ENCODE peak calls at places on chromosomes 13 and 19, in nine cellular contexts. R, A, J, Z, X, K, P, W and S are unnamed samples.
A peak's percentile ranks its signal among the peaks of the same experiment; 100 is the strongest.

GRCh38 chr13:32669030-32669646 is 82.9 kb downstream of the PDS5B start:
- DNase-seq in R (no peak), A (no peak), J (no peak), Z (peak; percentile 76), X (no peak), K (no peak), P (no peak), W (no peak), S (no peak)

GRCh38 chr13:82878536-82878935 is 1003.7 kb downstream of the SLITRK1 start:
- DNase-seq in R (no peak), A (no peak), J (no peak), Z (no peak), X (no peak), K (no peak), P (no peak), W (no peak), S (no peak)

GRCh38 chr13:35694549-35695233 is 218.2 kb upstream of the MAB21L1 start:
- DNase-seq in R (no peak), A (no peak), J (no peak), Z (no peak), X (no peak), K (no peak), P (no peak), W (no peak), S (no peak)

GRCh38 chr19:46745521-46746280 is at the start of gene FKRP:
- DNase-seq in R (peak; percentile 62), A (peak; percentile 51), J (no peak), Z (peak; percentile 69), X (no peak), K (peak; percentile 48), P (no peak), W (no peak), S (no peak)

GRCh38 chr19:51124729-51125128 is at the start of gene SIGLEC9:
- DNase-seq in R (no peak), A (peak; percentile 80), J (peak; percentile 79), Z (no peak), X (peak; percentile 74), K (no peak), P (no peak), W (peak; percentile 49), S (peak; percentile 79)

GRCh38 chr13:75986818-75987217 is 350.7 kb downstream of the LMO7 start:
- DNase-seq in R (no peak), A (no peak), J (no peak), Z (no peak), X (no peak), K (no peak), P (no peak), W (no peak), S (no peak)

GRCh38 chr13:45339867-45340266 is 1.1 kb downstream of the TPT1 start:
- DNase-seq in R (no peak), A (no peak), J (no peak), Z (no peak), X (no peak), K (no peak), P (no peak), W (no peak), S (no peak)

GRCh38 chr13:114100446-114101320 is 31.7 kb downstream of the RASA3 start:
- DNase-seq in R (peak; percentile 22), A (peak; percentile 31), J (peak; percentile 45), Z (no peak), X (peak; percentile 44), K (peak; percentile 19), P (peak; percentile 57), W (peak; percentile 13), S (peak; percentile 80)

GRCh38 chr19:40739871-40740703 is 10.2 kb downstream of the ACTMAP start:
- DNase-seq in R (no peak), A (no peak), J (no peak), Z (no peak), X (peak; percentile 59), K (no peak), P (no peak), W (no peak), S (no peak)

GRCh38 chr13:100753391-100753790 is 78.8 kb upstream of the TMTC4 start:
- DNase-seq in R (no peak), A (no peak), J (no peak), Z (no peak), X (no peak), K (no peak), P (no peak), W (no peak), S (no peak)

GRCh38 chr13:20231839-20232555 is at the start of gene GJB6:
- DNase-seq in R (peak; percentile 67), A (no peak), J (no peak), Z (peak; percentile 82), X (no peak), K (no peak), P (peak; percentile 70), W (no peak), S (no peak)

GRCh38 chr19:49635530-49636229 is 4.3 kb downstream of the RRAS start:
- DNase-seq in R (no peak), A (no peak), J (no peak), Z (no peak), X (no peak), K (no peak), P (peak; percentile 20), W (no peak), S (no peak)

GRCh38 chr19:14381689-14382474 is 638 bp downstream of the ADGRE5 start:
- DNase-seq in R (no peak), A (peak; percentile 95), J (peak; percentile 81), Z (no peak), X (no peak), K (peak; percentile 47), P (no peak), W (peak; percentile 36), S (no peak)

GRCh38 chr13:113567681-113568080 is 16.9 kb upstream of the TFDP1 start:
- DNase-seq in R (no peak), A (no peak), J (no peak), Z (no peak), X (peak; percentile 8), K (no peak), P (no peak), W (no peak), S (no peak)

GRCh38 chr13:24734951-24735350 is 29.0 kb upstream of the RNF17 start:
- DNase-seq in R (no peak), A (no peak), J (no peak), Z (no peak), X (no peak), K (no peak), P (no peak), W (no peak), S (no peak)

GRCh38 chr13:43079392-43079931 is 56.1 kb downstream of the DNAJC15 start:
- DNase-seq in R (no peak), A (no peak), J (no peak), Z (no peak), X (no peak), K (no peak), P (no peak), W (no peak), S (no peak)

GRCh38 chr19:10568826-10569651 is at the start of gene CDKN2D:
- DNase-seq in R (peak; percentile 100), A (peak; percentile 99), J (peak; percentile 100), Z (peak; percentile 100), X (peak; percentile 100), K (peak; percentile 100), P (peak; percentile 100), W (peak; percentile 99), S (peak; percentile 100)

GRCh38 chr13:74206061-74206561 is 71.9 kb upstream of the KLF12 start:
- DNase-seq in R (no peak), A (no peak), J (no peak), Z (peak; percentile 32), X (no peak), K (no peak), P (no peak), W (no peak), S (no peak)

GRCh38 chr13:40221460-40222201 is 444.8 kb downstream of the FOXO1 start:
- DNase-seq in R (no peak), A (no peak), J (no peak), Z (no peak), X (no peak), K (peak; percentile 38), P (no peak), W (no peak), S (no peak)

GRCh38 chr19:45607071-45608029 is 5.3 kb upstream of the GPR4 start:
- DNase-seq in R (peak; percentile 89), A (no peak), J (peak; percentile 78), Z (peak; percentile 89), X (peak; percentile 85), K (peak; percentile 66), P (peak; percentile 81), W (peak; percentile 80), S (no peak)

GRCh38 chr13:26525528-26525927 is 32.0 kb upstream of the WASF3 start:
- DNase-seq in R (no peak), A (no peak), J (no peak), Z (no peak), X (no peak), K (no peak), P (no peak), W (no peak), S (no peak)
- TF ChIP-seq CTCF in R (no peak), A (no peak), J (no peak), Z (no peak), X (no peak), K (no peak), P (no peak), W (no peak), S (no peak)

DNA sequence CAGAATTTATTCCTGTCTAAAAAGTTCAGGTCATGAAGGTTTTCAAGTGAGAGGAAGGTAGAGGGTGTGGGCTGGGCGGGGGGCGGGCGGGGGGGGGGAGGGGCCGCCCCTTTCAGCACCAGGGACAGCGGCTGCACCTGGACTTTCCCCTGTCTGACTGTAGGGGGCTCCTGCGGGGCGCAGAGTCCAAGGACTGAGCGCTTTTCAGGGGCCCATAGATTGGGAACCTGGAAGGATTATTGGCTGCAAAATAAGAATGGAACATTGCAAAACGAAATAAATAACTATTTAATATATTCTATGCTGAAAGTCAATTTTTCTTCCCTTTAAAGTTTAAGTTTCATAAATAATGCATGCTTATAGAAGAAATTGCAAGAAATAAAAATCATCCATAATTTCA is 8.9 kb upstream of the CYP4F3 start:
- DNase-seq in R (no peak), A (no peak), J (no peak), Z (peak; percentile 6), X (no peak), K (no peak), P (no peak), W (no peak), S (no peak)
- TF ChIP-seq CTCF in R (no peak), A (peak; percentile 59), J (peak; percentile 43), Z (peak; percentile 23), X (peak; percentile 42), K (no peak), P (peak; percentile 40), W (peak; percentile 33), S (peak; percentile 57)

DNA sequence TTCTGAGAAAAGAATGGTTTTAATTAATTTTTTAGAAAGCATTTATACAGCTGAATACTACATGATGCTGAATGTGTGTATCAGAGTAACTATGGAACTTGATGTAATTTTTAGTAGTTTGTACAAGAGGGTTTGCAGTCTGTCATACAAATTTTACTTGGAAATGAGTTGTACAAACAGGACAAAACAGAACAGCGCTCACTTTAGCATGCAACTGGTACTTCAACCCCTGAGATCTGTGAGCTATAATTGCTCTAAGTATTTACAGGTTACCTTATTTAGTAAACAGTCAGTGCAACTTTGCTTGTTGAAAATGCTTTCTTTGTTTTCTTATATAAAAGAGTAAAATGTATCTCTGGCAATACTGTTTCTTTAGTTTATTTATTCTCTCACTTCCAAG is 719 bp downstream of the TNFRSF19 start:
- DNase-seq in R (no peak), A (no peak), J (no peak), Z (no peak), X (no peak), K (no peak), P (no peak), W (no peak), S (no peak)
- TF ChIP-seq CTCF in R (peak; percentile 9), A (no peak), J (no peak), Z (peak; percentile 20), X (no peak), K (no peak), P (peak; percentile 8), W (peak; percentile 42), S (peak; percentile 55)

GRCh38 chr13:38670627-38671026 is 16.2 kb upstream of the FREM2 start:
- DNase-seq in R (no peak), A (no peak), J (no peak), Z (no peak), X (no peak), K (no peak), P (peak; percentile 35), W (no peak), S (no peak)
- TF ChIP-seq CTCF in R (no peak), A (no peak), J (no peak), Z (no peak), X (no peak), K (no peak), P (peak; percentile 40), W (no peak), S (peak; percentile 20)